ENCODE peak calls at places on chromosome 2, in five cellular contexts. J, T, O, Y and Q are unnamed samples.

GRCh38 chr2:43818761-43819160 is 19.9 kb downstream of the ABCG5 start:
- DNase-seq in J (no peak), T (peak; percentile 74), O (peak; percentile 72), Y (no peak), Q (no peak)

GRCh38 chr2:39492095-39492590 is 55.1 kb upstream of the MAP4K3 start:
- DNase-seq in J (no peak), T (peak; percentile 98), O (peak; percentile 95), Y (no peak), Q (no peak)

GRCh38 chr2:207792244-207792785 is 22.6 kb upstream of the FZD5 start:
- DNase-seq in J (peak; percentile 72), T (peak; percentile 66), O (peak; percentile 70), Y (no peak), Q (no peak)

GRCh38 chr2:239003933-239004636 is 156.2 kb downstream of the TWIST2 start:
- DNase-seq in J (no peak), T (no peak), O (no peak), Y (no peak), Q (no peak)

GRCh38 chr2:15607709-15608391 is 16.2 kb downstream of the DDX1 start:
- DNase-seq in J (no peak), T (no peak), O (no peak), Y (no peak), Q (no peak)

GRCh38 chr2:72136349-72136748 is 11.3 kb downstream of the CYP26B1 start:
- DNase-seq in J (no peak), T (no peak), O (no peak), Y (no peak), Q (no peak)

GRCh38 chr2:170648037-170648436 is 67.1 kb upstream of the SP5 start:
- DNase-seq in J (no peak), T (no peak), O (no peak), Y (no peak), Q (no peak)

GRCh38 chr2:157355618-157356017 is 30.0 kb upstream of the ERMN start:
- DNase-seq in J (no peak), T (peak; percentile 7), O (peak; percentile 22), Y (no peak), Q (no peak)

GRCh38 chr2:62760555-62760954 is 55.0 kb downstream of the EHBP1 start:
- DNase-seq in J (no peak), T (peak; percentile 78), O (peak; percentile 39), Y (no peak), Q (no peak)

GRCh38 chr2:154048905-154049304 is 177.2 kb downstream of the GALNT13 start:
- DNase-seq in J (no peak), T (no peak), O (no peak), Y (no peak), Q (no peak)

GRCh38 chr2:215535726-215536125 is 99.9 kb upstream of the FN1 start:
- DNase-seq in J (no peak), T (no peak), O (peak; percentile 34), Y (no peak), Q (no peak)

GRCh38 chr2:133532919-133533318 is 35.3 kb downstream of the NCKAP5 start:
- DNase-seq in J (no peak), T (peak; percentile 47), O (no peak), Y (no peak), Q (no peak)

GRCh38 chr2:232893834-232894233 is 23.8 kb downstream of the SNORC start:
- DNase-seq in J (peak; percentile 25), T (no peak), O (no peak), Y (no peak), Q (no peak)

GRCh38 chr2:180742809-180743208 is 237.6 kb upstream of the UBE2E3 start:
- DNase-seq in J (no peak), T (peak; percentile 31), O (peak; percentile 91), Y (no peak), Q (no peak)

GRCh38 chr2:128635361-128635900 is 316.8 kb upstream of the HS6ST1 start:
- DNase-seq in J (peak; percentile 29), T (no peak), O (no peak), Y (no peak), Q (no peak)

GRCh38 chr2:41932241-41933034 is 115.4 kb upstream of the PKDCC start:
- DNase-seq in J (no peak), T (peak; percentile 93), O (peak; percentile 86), Y (no peak), Q (no peak)

GRCh38 chr2:19879115-19879514 is 22.7 kb downstream of the TTC32 start:
- DNase-seq in J (no peak), T (no peak), O (no peak), Y (no peak), Q (no peak)

GRCh38 chr2:136182315-136182714 is 64.4 kb upstream of the CXCR4 start:
- DNase-seq in J (no peak), T (no peak), O (no peak), Y (no peak), Q (no peak)

GRCh38 chr2:102514061-102514785 is 41.2 kb downstream of the SLC9A4 start:
- DNase-seq in J (no peak), T (peak; percentile 89), O (peak; percentile 82), Y (no peak), Q (no peak)

GRCh38 chr2:8454797-8455196 is 227.1 kb upstream of the ID2 start:
- DNase-seq in J (no peak), T (no peak), O (no peak), Y (no peak), Q (no peak)

GRCh38 chr2:13821255-13821880 is 811.1 kb upstream of the LRATD1 start:
- DNase-seq in J (no peak), T (peak; percentile 74), O (peak; percentile 39), Y (no peak), Q (no peak)

GRCh38 chr2:191835539-191836350 is 11.1 kb downstream of the CAVIN2 start:
- DNase-seq in J (peak; percentile 88), T (peak; percentile 61), O (peak; percentile 11), Y (no peak), Q (no peak)

GRCh38 chr2:159202568-159203071 is 83.9 kb downstream of the WDSUB1 start:
- DNase-seq in J (no peak), T (peak; percentile 100), O (peak; percentile 100), Y (no peak), Q (no peak)

GRCh38 chr2:204850576-204850975 is 305.3 kb downstream of the PARD3B start:
- DNase-seq in J (no peak), T (no peak), O (no peak), Y (no peak), Q (no peak)

GRCh38 chr2:47041065-47041464 is 114.0 kb downstream of the STPG4 start:
- DNase-seq in J (no peak), T (no peak), O (peak; percentile 50), Y (no peak), Q (no peak)

GRCh38 chr2:17878222-17879136 is at the start of gene KCNS3:
- DNase-seq in J (peak; percentile 58), T (peak; percentile 14), O (peak; percentile 33), Y (no peak), Q (peak; percentile 50)

GRCh38 chr2:43001055-43001378 is 208.6 kb upstream of the HAAO start:
- DNase-seq in J (no peak), T (no peak), O (no peak), Y (no peak), Q (no peak)

GRCh38 chr2:240567872-240568677 is at the start of gene RNPEPL1:
- DNase-seq in J (no peak), T (no peak), O (peak; percentile 42), Y (no peak), Q (no peak)

GRCh38 chr2:66488946-66489345 is 54.0 kb downstream of the MEIS1 start:
- DNase-seq in J (no peak), T (no peak), O (no peak), Y (no peak), Q (no peak)

GRCh38 chr2:11997142-11997541 is 250.7 kb downstream of the LPIN1 start:
- DNase-seq in J (no peak), T (no peak), O (no peak), Y (no peak), Q (no peak)

GRCh38 chr2:40095003-40095402 is 315.9 kb upstream of the THUMPD2 start:
- DNase-seq in J (no peak), T (peak; percentile 83), O (peak; percentile 73), Y (no peak), Q (no peak)

DNA sequence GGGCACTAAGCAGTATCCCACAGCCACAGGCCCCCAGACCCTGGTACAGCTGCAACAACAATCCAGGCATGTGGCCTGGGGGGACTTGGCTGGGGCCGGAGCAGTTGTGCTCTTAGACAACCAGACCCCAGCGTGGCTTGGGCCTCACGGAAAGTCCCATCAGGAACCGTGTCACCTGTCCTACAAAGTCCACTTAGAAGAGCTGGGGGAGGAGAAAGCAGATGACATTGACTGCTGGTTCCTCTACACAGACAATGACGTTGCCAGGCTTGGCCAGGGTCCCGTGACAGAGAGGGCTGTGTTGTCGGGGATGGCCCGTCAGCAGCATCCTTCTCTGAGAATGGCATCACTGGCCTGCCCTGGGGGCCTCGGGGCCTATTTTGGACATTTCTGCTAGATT is 124.5 kb downstream of the SEPTIN10 start:
- DNase-seq in J (no peak), T (no peak), O (no peak), Y (no peak), Q (no peak)
- H2BK5ac ChIP-seq in J (no peak overlapping the region), T (no peak overlapping the region), O (no peak overlapping the region), Y (no peak overlapping the region), Q (no peak overlapping the region)

DNA sequence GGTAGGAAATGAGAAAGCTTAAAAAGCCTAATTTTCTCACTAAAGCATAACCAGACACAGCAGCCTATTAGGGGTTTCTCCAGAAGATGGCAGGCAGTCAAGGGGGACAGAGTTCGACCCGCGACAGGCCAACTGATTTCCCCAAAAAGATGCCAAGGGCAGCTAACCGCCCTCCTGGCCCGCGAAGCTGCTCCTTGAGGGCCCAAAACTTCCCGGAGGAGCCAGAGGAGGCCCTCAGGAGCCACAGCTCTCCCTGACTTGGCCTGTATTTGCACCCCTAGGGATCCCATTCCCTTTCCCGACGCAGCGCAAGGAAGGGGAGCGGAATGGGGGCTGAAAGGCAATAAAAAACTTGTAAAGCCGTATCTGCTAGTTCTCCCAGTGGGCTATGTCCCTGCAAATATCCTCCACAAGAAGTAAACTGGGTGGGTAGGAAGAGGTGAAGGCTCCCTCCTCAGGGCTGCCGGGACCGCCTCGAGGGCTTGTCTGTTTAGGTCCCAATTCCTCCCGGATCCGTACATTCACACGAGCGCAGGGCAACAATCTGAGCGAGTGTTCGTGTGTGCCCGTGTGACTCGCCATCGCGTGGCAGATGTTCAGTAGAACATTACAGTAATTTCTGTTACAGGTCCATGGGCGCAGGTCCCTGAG is 756 bp upstream of the NAGK start:
- DNase-seq in J (no peak), T (no peak), O (no peak), Y (no peak), Q (no peak)
- H4K91ac ChIP-seq in J (no peak overlapping the region), T (peak overlapping the region; percentile 97), O (peak overlapping the region; percentile 93), Y (no peak overlapping the region), Q (no peak overlapping the region)

GRCh38 chr2:202019689-202020450 is 13.8 kb upstream of the FZD7 start:
- DNase-seq in J (no peak), T (peak; percentile 44), O (peak; percentile 49), Y (no peak), Q (no peak)
- H2AK5ac ChIP-seq in J (peak overlapping the region; percentile 68), T (no peak overlapping the region), O (no peak overlapping the region), Y (no peak overlapping the region), Q (no peak overlapping the region)

GRCh38 chr2:71066856-71067255 is 1.6 kb upstream of the NAGK start:
- DNase-seq in J (no peak), T (no peak), O (no peak), Y (no peak), Q (no peak)

GRCh38 chr2:71071681-71072398 is 3.4 kb downstream of the NAGK start:
- DNase-seq in J (no peak), T (no peak), O (no peak), Y (no peak), Q (no peak)

GRCh38 chr2:71070294-71071025 is 2.0 kb downstream of the NAGK start:
- DNase-seq in J (peak; percentile 57), T (peak; percentile 37), O (peak; percentile 70), Y (no peak), Q (no peak)

GRCh38 chr2:71069376-71069775 is 928 bp downstream of the NAGK start:
- DNase-seq in J (no peak), T (peak; percentile 56), O (peak; percentile 16), Y (no peak), Q (no peak)

GRCh38 chr2:71068218-71069035 is at the start of gene NAGK:
- DNase-seq in J (peak; percentile 97), T (peak; percentile 94), O (peak; percentile 95), Y (peak; percentile 86), Q (peak; percentile 96)
- H2BK5ac ChIP-seq in J (no peak within 1 kb of the TSS), T (peak within 1 kb of the TSS; percentile 95), O (peak within 1 kb of the TSS; percentile 74), Y (peak within 1 kb of the TSS; percentile 37), Q (peak within 1 kb of the TSS; percentile 95)